ENCODE peak calls at places on chromosomes 1 and 21, in six cellular contexts. N is K562, J is sigmoid colon, V is SK-N-SH, W is spleen, Y is GM23338. B is an unnamed sample. For H3K4me1, the result is how much of the 10 kb centered on the place peaks cover.

GRCh38 chr21:17388226-17388625 is 124.6 kb upstream of the CXADR start:
- DNase-seq in W (no peak), N (no peak), J (no peak), V (no peak), Y (peak), B (no peak)

GRCh38 chr1:41490911-41491310 is 6.4 kb upstream of the EDN2 start:
- DNase-seq in Y (no peak), V (no peak), N (no peak), J (no peak), W (no peak), B (no peak)

GRCh38 chr1:9867408-9868243 is 42.4 kb downstream of the CTNNBIP1 start:
- DNase-seq in J (peak), N (peak), Y (peak), W (peak), V (peak), B (peak)

GRCh38 chr1:40848530-40849189 is 13.5 kb downstream of the CITED4 start:
- DNase-seq in Y (peak), V (peak), W (peak), J (peak), N (peak), B (peak)

GRCh38 chr1:192764675-192765074 is 44.2 kb upstream of the RGS2 start:
- DNase-seq in V (no peak), Y (no peak), J (no peak), W (no peak), N (no peak), B (no peak)

GRCh38 chr1:100622037-100622436 is 84.1 kb downstream of the GPR88 start:
- DNase-seq in N (no peak), W (no peak), V (no peak), J (no peak), Y (peak), B (peak)

GRCh38 chr1:178576841-178577240 is 63.9 kb downstream of the TEX35 start:
- DNase-seq in N (no peak), J (no peak), Y (no peak), V (no peak), W (no peak), B (no peak)

GRCh38 chr1:238409191-238409846 is 518.6 kb upstream of the ZP4 start:
- DNase-seq in W (no peak), V (no peak), N (no peak), J (no peak), Y (no peak), B (no peak)

GRCh38 chr1:119101563-119101962 is 38.9 kb downstream of the WARS2 start:
- DNase-seq in V (no peak), J (peak), N (no peak), W (no peak), Y (no peak), B (no peak)

GRCh38 chr1:191695865-191696264 is 462.4 kb upstream of the RGS18 start:
- DNase-seq in V (no peak), N (no peak), J (no peak), W (no peak), Y (no peak), B (no peak)

GRCh38 chr1:76075877-76076276 is 1.3 kb downstream of the ST6GALNAC3 start:
- DNase-seq in Y (no peak), W (no peak), N (no peak), J (no peak), V (no peak), B (peak)

GRCh38 chr21:42120056-42120903 is 49.2 kb downstream of the UMODL1 start:
- DNase-seq in N (no peak), J (no peak), Y (no peak), V (no peak), W (no peak), B (no peak)

GRCh38 chr1:36350659-36351171 is 27.3 kb upstream of the EVA1B start:
- DNase-seq in N (no peak), W (peak), J (peak), V (no peak), Y (no peak), B (peak)

GRCh38 chr1:10765734-10766478 is 30.5 kb downstream of the CASZ1 start:
- DNase-seq in J (no peak), Y (no peak), N (no peak), W (no peak), V (no peak), B (no peak)

GRCh38 chr1:169348356-169349036 is 19.1 kb downstream of the NME7 start:
- DNase-seq in W (no peak), N (peak), Y (peak), V (peak), J (no peak), B (peak)

GRCh38 chr1:55463814-55464445 is 248.8 kb upstream of the USP24 start:
- DNase-seq in N (no peak), J (peak), W (no peak), Y (no peak), V (no peak), B (no peak)

GRCh38 chr1:4180066-4180735 is 280.1 kb upstream of the C1orf174 start:
- DNase-seq in N (no peak), W (no peak), J (no peak), Y (no peak), V (no peak), B (no peak)

GRCh38 chr1:197200468-197200899 is 54.0 kb upstream of the ASPM start:
- DNase-seq in W (no peak), Y (peak), V (no peak), J (no peak), N (no peak), B (peak)

GRCh38 chr1:214107322-214108096 is 119.7 kb downstream of the PROX1 start:
- DNase-seq in N (no peak), W (peak), V (no peak), Y (peak), J (no peak), B (peak)

GRCh38 chr1:10456079-10456478 is 6.2 kb downstream of the CORT start:
- DNase-seq in J (no peak), Y (peak), V (no peak), N (no peak), W (no peak), B (no peak)

GRCh38 chr1:23430803-23431202 is 6.3 kb upstream of the TCEA3 start:
- DNase-seq in J (no peak), V (no peak), W (no peak), Y (no peak), N (no peak), B (no peak)

GRCh38 chr1:186535388-186536133 is 74.6 kb upstream of the PDC start:
- DNase-seq in V (no peak), W (no peak), Y (no peak), N (no peak), J (no peak), B (peak)

GRCh38 chr1:228073061-228073869 is 9.2 kb upstream of the ARF1 start:
- DNase-seq in Y (no peak), W (peak), V (no peak), J (peak), N (no peak), B (no peak)

GRCh38 chr1:169885207-169885606 is 8.5 kb downstream of the SCYL3 start:
- DNase-seq in N (no peak), W (no peak), V (no peak), J (no peak), Y (no peak), B (no peak)

GRCh38 chr1:16013220-16013907 is 4.5 kb downstream of the HSPB7 start:
- DNase-seq in J (peak), V (peak), N (peak), W (no peak), Y (peak), B (peak)

GRCh38 chr1:204455831-204456145 is 38.8 kb downstream of the PIK3C2B start:
- DNase-seq in Y (no peak), N (no peak), W (peak), J (no peak), V (no peak), B (no peak)

GRCh38 chr1:180260541-180260940 is 30.5 kb downstream of the LHX4 start:
- DNase-seq in J (no peak), W (peak), N (no peak), V (no peak), Y (no peak), B (no peak)

GRCh38 chr1:180264595-180264994 is 34.5 kb downstream of the LHX4 start:
- DNase-seq in N (no peak), V (no peak), W (peak), Y (no peak), J (no peak), B (no peak)

GRCh38 chr1:180261030-180261429 is 31.0 kb downstream of the LHX4 start:
- DNase-seq in V (no peak), W (peak), J (no peak), Y (no peak), N (no peak), B (no peak)

GRCh38 chr1:180261524-180262160 is 31.6 kb downstream of the LHX4 start:
- DNase-seq in N (no peak), W (peak), J (no peak), V (no peak), Y (no peak), B (no peak)

GRCh38 chr1:180262628-180263488 is 32.8 kb downstream of the LHX4 start:
- DNase-seq in W (peak), Y (no peak), V (no peak), N (no peak), J (no peak), B (no peak)
- TF ChIP-seq POLR2AphosphoS5 in W (no peak), Y (no peak), V (no peak), N (no peak), J (no peak), B (no peak)

GRCh38 chr1:116306102-116306501 is 66.9 kb upstream of the ATP1A1 start:
- DNase-seq in V (no peak), W (no peak), Y (no peak), N (no peak), J (no peak), B (no peak)
- H3K4me1 ChIP-seq in V (under half), W (under half), Y (under half), N (under half), J (under half), B (under half)

GRCh38 chr1:153546796-153547559 is 1.4 kb upstream of the S100A4 start:
- DNase-seq in N (no peak), V (no peak), J (no peak), Y (no peak), W (peak), B (no peak)

GRCh38 chr1:153544453-153545066 is 1.0 kb downstream of the S100A4 start:
- DNase-seq in Y (no peak), V (peak), N (no peak), J (no peak), W (no peak), B (no peak)

GRCh38 chr1:153546371-153546770 is 765 bp upstream of the S100A4 start:
- DNase-seq in V (no peak), J (no peak), W (peak), Y (no peak), N (no peak), B (no peak)

GRCh38 chr1:153543738-153544135 is 1.9 kb downstream of the S100A4 start:
- DNase-seq in Y (no peak), W (peak), J (peak), N (no peak), V (no peak), B (no peak)

GRCh38 chr1:153545067-153546055 is at the start of gene S100A4:
- DNase-seq in N (peak), V (peak), Y (peak), W (peak), J (peak), B (peak)
- TF ChIP-seq POLR2AphosphoS5 in N (no peak), V (no peak), Y (peak), W (peak), J (peak), B (no peak)

DNA sequence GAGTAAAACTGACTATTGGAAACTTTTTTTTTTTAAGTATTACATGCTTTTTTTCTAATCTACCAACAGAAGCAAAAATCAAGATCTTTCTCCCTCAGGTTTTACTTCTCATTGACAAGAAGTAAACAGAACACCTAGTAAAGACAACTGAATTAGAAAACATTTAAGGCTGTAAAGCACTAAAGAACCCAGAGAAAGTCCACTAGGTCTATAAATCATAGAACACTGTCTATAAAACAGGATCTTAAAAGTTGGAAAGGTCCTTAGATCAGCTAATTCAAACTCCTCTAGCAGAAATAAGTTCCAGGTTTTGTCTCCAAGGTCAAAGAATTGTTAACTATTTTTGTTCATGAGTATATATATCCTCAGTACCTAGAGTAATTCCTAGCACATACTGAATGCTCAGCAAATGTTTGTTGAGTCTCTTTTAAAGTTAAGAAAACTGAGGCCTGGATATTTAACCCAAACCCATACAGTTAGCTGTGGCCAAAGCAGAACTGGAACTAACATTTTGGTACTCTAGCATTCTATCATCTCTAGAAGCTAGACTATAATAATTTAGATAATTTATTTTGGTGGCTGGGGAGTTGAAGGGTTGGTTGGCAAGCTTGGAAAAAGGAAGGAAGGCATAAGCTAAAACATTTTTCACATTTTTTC is 3.0 kb downstream of the EPS15 start:
- DNase-seq in N (no peak), W (no peak), V (no peak), J (no peak), Y (no peak), B (no peak)
- H3K4me1 ChIP-seq in N (half or more), W (half or more), V (under half), J (under half), Y (under half), B (under half)

DNA sequence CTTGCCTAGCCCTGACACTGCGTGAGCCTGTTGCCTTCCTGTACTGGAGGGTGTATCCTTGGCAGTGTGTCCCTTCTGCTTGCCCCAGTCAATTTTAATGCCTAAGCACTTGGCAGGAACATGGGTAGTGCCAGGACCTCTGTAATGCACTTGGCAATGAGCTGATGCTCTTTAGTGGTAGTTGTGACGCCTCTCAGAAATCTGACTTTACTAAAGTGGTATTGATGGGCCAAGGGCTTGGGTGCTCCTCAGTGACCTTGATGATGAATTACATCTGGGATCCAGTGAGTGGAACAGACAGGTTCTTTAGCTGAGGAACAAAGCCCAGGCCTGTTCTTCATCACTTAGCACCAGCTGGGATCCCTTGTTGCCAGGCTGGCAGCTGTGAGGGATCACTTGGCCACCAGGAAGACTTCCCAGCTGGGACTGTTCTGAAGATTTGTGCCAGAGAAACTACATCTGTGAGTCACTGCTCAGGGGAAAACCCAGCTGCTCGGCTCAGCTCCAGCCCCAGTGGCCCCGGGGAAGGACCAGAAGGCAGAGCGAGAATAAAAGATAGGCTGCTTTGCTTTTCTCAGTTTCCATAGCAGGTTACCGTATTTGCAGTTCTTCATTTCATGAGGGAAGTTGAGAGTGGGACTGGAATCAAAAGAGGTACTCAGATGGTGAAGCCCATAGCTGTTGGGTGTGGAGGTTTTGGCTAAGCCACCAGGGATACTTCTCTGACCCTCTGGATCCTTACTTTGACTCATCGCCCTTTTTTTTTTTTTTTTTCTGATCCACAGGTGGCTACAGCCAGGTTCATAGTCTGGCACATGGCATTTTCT is 28.5 kb upstream of the KCNA2 start:
- DNase-seq in Y (no peak), W (peak), J (peak), V (no peak), N (no peak), B (no peak)
- TF ChIP-seq POLR2AphosphoS5 in Y (no peak), W (peak), J (peak), V (no peak), N (no peak), B (no peak)

GRCh38 chr1:244778356-244778755 is 57.1 kb upstream of the COX20 start:
- DNase-seq in V (no peak), J (no peak), Y (no peak), W (no peak), N (no peak), B (peak)
- H3K4me1 ChIP-seq in V (under half), J (under half), Y (under half), W (under half), N (under half), B (under half)

GRCh38 chr1:244316986-244317655 is 134.6 kb downstream of the ADSS2 start:
- DNase-seq in J (no peak), W (no peak), N (no peak), Y (no peak), V (no peak), B (no peak)

GRCh38 chr1:244318078-244318477 is 133.6 kb downstream of the ADSS2 start:
- DNase-seq in J (no peak), N (no peak), V (no peak), W (no peak), Y (no peak), B (no peak)

GRCh38 chr1:244319283-244320132 is 132.2 kb downstream of the ADSS2 start:
- DNase-seq in N (no peak), Y (no peak), V (no peak), W (no peak), J (no peak), B (no peak)

GRCh38 chr1:244316407-244316806 is 135.3 kb downstream of the ADSS2 start:
- DNase-seq in N (no peak), J (no peak), W (no peak), V (no peak), Y (no peak), B (no peak)

GRCh38 chr1:244318512-244318911 is 133.2 kb downstream of the ADSS2 start:
- DNase-seq in N (no peak), V (no peak), J (no peak), W (no peak), Y (no peak), B (no peak)
- TF ChIP-seq POLR2AphosphoS5 in N (no peak), V (no peak), J (no peak), W (no peak), Y (no peak), B (no peak)

DNA sequence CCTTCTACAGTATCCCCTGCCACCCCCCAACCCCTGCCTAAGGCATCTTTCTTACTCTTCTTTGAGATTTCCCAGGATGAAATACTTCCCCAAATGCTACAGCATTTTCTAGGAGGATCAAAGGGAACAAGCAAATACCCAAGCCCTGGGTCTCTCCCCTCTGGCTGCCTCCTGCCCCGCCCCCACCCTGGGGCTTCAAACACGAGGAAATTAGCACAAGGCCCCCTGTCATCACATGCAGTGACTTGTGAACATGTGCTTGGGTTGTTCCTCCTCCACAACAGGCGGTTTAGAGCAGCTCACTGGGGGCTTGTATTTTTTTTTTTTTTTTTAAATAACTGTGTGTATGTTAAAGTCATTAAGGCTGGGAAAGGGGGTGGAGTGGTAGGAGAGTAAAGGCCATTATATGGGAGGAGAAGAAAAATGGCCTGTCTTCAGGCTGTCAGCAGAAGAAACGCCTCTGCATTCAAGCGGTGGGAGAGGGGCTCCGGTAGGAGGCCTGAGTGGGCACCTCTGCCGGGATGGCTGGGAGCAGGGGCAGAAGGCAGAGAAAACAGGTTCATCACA is 64.3 kb downstream of the PLXNA2 start:
- DNase-seq in W (no peak), V (no peak), N (no peak), Y (peak), J (no peak), B (no peak)
- H3K4me1 ChIP-seq in W (under half), V (under half), N (under half), Y (under half), J (under half), B (half or more)

GRCh38 chr21:29299046-29299905 is 554 bp downstream of the BACH1 start:
- DNase-seq in V (no peak), W (peak), Y (peak), J (peak), N (peak), B (peak)
- TF ChIP-seq POLR2AphosphoS5 in V (no peak), W (peak), Y (no peak), J (no peak), N (peak), B (peak)

B was measured in endothelial cell of umbilical vein.